ENCODE peak calls at places on chromosomes 5 and 9, in four cellular contexts. One of them, this sample, is unnamed.
A peak's percentile ranks its signal among the peaks of the same experiment; 100 is the strongest.

GRCh38 chr9:94807556-94807955 is 81.1 kb downstream of the AOPEP start:
- DNase-seq in fibroblast of mammary gland: no peak
- DNase-seq in fibroblast of lung: no peak
- DNase-seq in Peyer's patch: no peak
- DNase-seq in this sample: no peak

GRCh38 chr5:151766975-151767374 is 4.8 kb upstream of the G3BP1 start:
- DNase-seq in fibroblast of mammary gland: no peak
- DNase-seq in fibroblast of lung: no peak
- DNase-seq in Peyer's patch: no peak
- DNase-seq in this sample: no peak

GRCh38 chr5:157602505-157602904 is 26.9 kb upstream of the ADAM19 start:
- DNase-seq in fibroblast of mammary gland: peak; percentile 61
- DNase-seq in fibroblast of lung: peak; percentile 69
- DNase-seq in Peyer's patch: no peak
- DNase-seq in this sample: peak; percentile 35

GRCh38 chr5:2522372-2522771 is 229.1 kb downstream of the IRX2 start:
- DNase-seq in fibroblast of mammary gland: no peak
- DNase-seq in fibroblast of lung: no peak
- DNase-seq in Peyer's patch: no peak
- DNase-seq in this sample: no peak

GRCh38 chr9:18675973-18676372 is 202.0 kb downstream of the ADAMTSL1 start:
- DNase-seq in fibroblast of mammary gland: no peak
- DNase-seq in fibroblast of lung: no peak
- DNase-seq in Peyer's patch: no peak
- DNase-seq in this sample: no peak

GRCh38 chr9:95874303-95874988 is 1.0 kb upstream of the ERCC6L2 start:
- DNase-seq in fibroblast of mammary gland: peak; percentile 4
- DNase-seq in fibroblast of lung: peak; percentile 27
- DNase-seq in Peyer's patch: no peak
- DNase-seq in this sample: no peak

GRCh38 chr9:34139477-34140146 is 13.1 kb upstream of the DCAF12 start:
- DNase-seq in fibroblast of mammary gland: peak; percentile 87
- DNase-seq in fibroblast of lung: peak; percentile 92
- DNase-seq in Peyer's patch: no peak
- DNase-seq in this sample: no peak

GRCh38 chr9:134434896-134435506 is 108.7 kb downstream of the RXRA start:
- DNase-seq in fibroblast of mammary gland: peak; percentile 98
- DNase-seq in fibroblast of lung: peak; percentile 96
- DNase-seq in Peyer's patch: peak; percentile 91
- DNase-seq in this sample: no peak

GRCh38 chr9:6816581-6816980 is 58.8 kb downstream of the KDM4C start:
- DNase-seq in fibroblast of mammary gland: no peak
- DNase-seq in fibroblast of lung: no peak
- DNase-seq in Peyer's patch: no peak
- DNase-seq in this sample: no peak

GRCh38 chr9:136965771-136966484 is 11.4 kb upstream of the PTGDS start:
- DNase-seq in fibroblast of mammary gland: no peak
- DNase-seq in fibroblast of lung: no peak
- DNase-seq in Peyer's patch: no peak
- DNase-seq in this sample: no peak

GRCh38 chr5:122997294-122997693 is 39.2 kb downstream of the PPIC start:
- DNase-seq in fibroblast of mammary gland: no peak
- DNase-seq in fibroblast of lung: no peak
- DNase-seq in Peyer's patch: no peak
- DNase-seq in this sample: no peak

GRCh38 chr9:95511232-95511951 is 5.4 kb downstream of the PTCH1 start:
- DNase-seq in fibroblast of mammary gland: peak; percentile 68
- DNase-seq in fibroblast of lung: peak; percentile 51
- DNase-seq in Peyer's patch: peak; percentile 87
- DNase-seq in this sample: peak; percentile 28

GRCh38 chr5:134127376-134127861 is 12.9 kb downstream of the TCF7 start:
- DNase-seq in fibroblast of mammary gland: peak; percentile 63
- DNase-seq in fibroblast of lung: peak; percentile 66
- DNase-seq in Peyer's patch: no peak
- DNase-seq in this sample: no peak

GRCh38 chr9:22211588-22212360 is 202.7 kb upstream of the CDKN2B start:
- DNase-seq in fibroblast of mammary gland: peak; percentile 94
- DNase-seq in fibroblast of lung: peak; percentile 97
- DNase-seq in Peyer's patch: no peak
- DNase-seq in this sample: no peak

GRCh38 chr9:38414040-38414723 is 10.1 kb downstream of the IGFBPL1 start:
- DNase-seq in fibroblast of mammary gland: no peak
- DNase-seq in fibroblast of lung: no peak
- DNase-seq in Peyer's patch: no peak
- DNase-seq in this sample: no peak
- TF ChIP-seq CTCF in fibroblast of mammary gland: no peak
- TF ChIP-seq CTCF in fibroblast of lung: no peak
- TF ChIP-seq CTCF in Peyer's patch: no peak
- TF ChIP-seq CTCF in this sample: no peak

GRCh38 chr9:106286249-106286648 is 576.7 kb upstream of the ZNF462 start:
- DNase-seq in fibroblast of mammary gland: peak; percentile 4
- DNase-seq in fibroblast of lung: peak; percentile 20
- DNase-seq in Peyer's patch: no peak
- DNase-seq in this sample: no peak
- TF ChIP-seq CTCF in fibroblast of mammary gland: no peak
- TF ChIP-seq CTCF in fibroblast of lung: no peak
- TF ChIP-seq CTCF in Peyer's patch: no peak
- TF ChIP-seq CTCF in this sample: no peak

DNA sequence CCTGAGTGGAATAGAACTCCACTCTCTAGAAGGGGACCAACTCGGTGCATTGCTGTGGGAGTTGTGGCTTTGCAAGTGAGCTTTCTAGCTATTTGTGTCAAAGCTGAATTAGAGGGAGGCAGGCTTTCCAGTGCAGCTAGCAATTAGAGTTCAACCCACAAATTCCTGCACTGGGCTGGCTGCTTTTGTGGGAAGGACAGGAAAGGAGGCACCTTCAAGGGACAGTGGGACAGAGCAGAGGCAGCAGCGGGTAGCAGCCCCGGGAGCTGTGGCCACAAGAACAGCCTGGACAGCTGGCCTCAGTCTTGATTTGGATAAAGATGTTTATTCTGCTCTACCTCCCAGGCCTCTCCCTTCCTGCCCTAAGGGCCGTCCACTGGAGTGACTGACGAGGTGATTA is 83.7 kb upstream of the SLIT3 start:
- DNase-seq in fibroblast of mammary gland: no peak
- DNase-seq in fibroblast of lung: peak; percentile 72
- DNase-seq in Peyer's patch: no peak
- DNase-seq in this sample: no peak
- TF ChIP-seq CTCF in fibroblast of mammary gland: no peak
- TF ChIP-seq CTCF in fibroblast of lung: no peak
- TF ChIP-seq CTCF in Peyer's patch: no peak
- TF ChIP-seq CTCF in this sample: no peak

DNA sequence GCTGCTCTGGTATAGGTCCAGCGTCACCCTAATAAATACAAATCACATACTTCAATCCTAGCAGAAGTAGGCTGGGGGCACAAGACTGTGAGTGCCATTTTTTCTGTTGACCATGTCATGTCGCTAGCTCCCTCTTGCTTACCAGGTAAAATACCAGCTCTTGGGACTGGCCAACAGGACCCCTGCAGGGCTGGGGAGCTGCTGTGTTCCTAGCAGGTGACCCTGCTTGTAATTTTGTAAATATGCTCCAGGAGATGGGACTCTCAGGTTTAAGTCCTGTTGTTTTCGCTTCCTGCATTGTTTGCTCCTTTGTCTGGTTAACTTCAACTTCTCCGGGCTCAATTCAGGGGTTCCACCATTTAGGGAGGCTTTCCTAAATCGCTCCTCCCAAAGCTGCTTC is 286.6 kb upstream of the DAP start:
- DNase-seq in fibroblast of mammary gland: no peak
- DNase-seq in fibroblast of lung: no peak
- DNase-seq in Peyer's patch: no peak
- DNase-seq in this sample: no peak
- TF ChIP-seq CTCF in fibroblast of mammary gland: no peak
- TF ChIP-seq CTCF in fibroblast of lung: no peak
- TF ChIP-seq CTCF in Peyer's patch: no peak
- TF ChIP-seq CTCF in this sample: no peak

GRCh38 chr9:101388507-101388993 is 3.7 kb upstream of the BAAT start:
- DNase-seq in fibroblast of mammary gland: peak; percentile 27
- DNase-seq in fibroblast of lung: no peak
- DNase-seq in Peyer's patch: no peak
- DNase-seq in this sample: no peak
- TF ChIP-seq CTCF in fibroblast of mammary gland: peak; percentile 51
- TF ChIP-seq CTCF in fibroblast of lung: peak; percentile 15
- TF ChIP-seq CTCF in Peyer's patch: no peak
- TF ChIP-seq CTCF in this sample: no peak

DNA sequence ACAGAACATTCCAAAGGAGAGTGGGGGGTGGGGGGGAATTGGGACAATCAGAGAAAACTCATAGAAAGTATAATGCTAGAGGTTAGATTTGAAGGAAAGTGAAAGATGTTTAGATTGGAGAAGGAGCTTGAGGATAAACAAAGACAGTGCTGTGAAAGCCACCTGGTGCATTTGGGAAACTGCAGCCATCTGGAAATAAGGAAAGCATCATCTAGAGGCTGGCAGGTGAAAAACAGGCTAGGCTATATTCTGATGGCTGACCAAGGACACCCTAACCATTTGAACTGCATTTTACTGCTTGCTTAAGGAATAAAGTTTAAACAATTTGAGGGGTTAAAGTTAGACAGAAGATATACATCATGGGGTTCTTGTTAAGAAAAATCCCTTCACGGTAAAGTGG is 296.4 kb downstream of the CETN3 start:
- DNase-seq in fibroblast of mammary gland: no peak
- DNase-seq in fibroblast of lung: no peak
- DNase-seq in Peyer's patch: no peak
- DNase-seq in this sample: no peak
- TF ChIP-seq CTCF in fibroblast of mammary gland: no peak
- TF ChIP-seq CTCF in fibroblast of lung: no peak
- TF ChIP-seq CTCF in Peyer's patch: no peak
- TF ChIP-seq CTCF in this sample: no peak

DNA sequence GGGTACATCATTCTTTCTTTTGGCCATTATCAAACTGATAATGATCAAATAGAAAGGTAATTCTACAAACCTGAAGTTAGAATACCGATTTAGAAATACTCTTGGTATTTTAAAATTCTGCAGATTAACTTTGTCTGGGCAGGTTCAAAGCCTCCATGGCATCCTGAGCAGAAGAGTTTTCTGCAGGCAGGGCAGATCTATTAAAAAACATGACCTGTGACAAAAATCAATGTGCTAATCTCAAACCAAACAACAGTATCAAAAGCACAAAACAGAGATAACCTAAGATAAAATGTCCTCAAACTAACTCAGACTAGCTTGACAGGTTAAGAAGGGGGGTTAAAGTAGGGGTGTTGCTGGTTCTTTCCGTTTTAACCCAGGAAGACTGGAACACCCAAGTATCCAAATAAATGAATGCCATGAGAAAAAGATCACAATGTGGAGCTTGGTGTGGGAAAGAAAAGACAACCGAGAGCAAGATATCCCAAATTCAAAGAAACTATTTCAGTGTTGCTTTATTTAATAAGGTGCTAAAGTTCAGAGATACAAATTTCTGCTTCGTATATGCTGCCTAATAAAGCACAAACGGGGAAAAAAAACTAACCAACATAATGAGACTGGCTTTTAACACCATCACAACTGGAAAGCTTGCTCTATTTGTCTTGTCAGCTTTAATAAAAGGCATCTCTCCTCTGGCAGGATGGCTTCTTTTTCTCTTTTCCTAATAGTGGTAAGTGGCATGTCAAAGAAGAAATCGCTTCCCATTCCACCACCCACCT is 2.4 kb downstream of the EFNA5 start:
- DNase-seq in fibroblast of mammary gland: no peak
- DNase-seq in fibroblast of lung: no peak
- DNase-seq in Peyer's patch: no peak
- DNase-seq in this sample: no peak
- TF ChIP-seq CTCF in fibroblast of mammary gland: no peak
- TF ChIP-seq CTCF in fibroblast of lung: no peak
- TF ChIP-seq CTCF in Peyer's patch: no peak
- TF ChIP-seq CTCF in this sample: no peak

GRCh38 chr5:32725994-32726659 is 15.0 kb downstream of the NPR3 start:
- DNase-seq in fibroblast of mammary gland: no peak
- DNase-seq in fibroblast of lung: no peak
- DNase-seq in Peyer's patch: no peak
- DNase-seq in this sample: no peak

GRCh38 chr5:32720295-32720694 is 9.2 kb downstream of the NPR3 start:
- DNase-seq in fibroblast of mammary gland: no peak
- DNase-seq in fibroblast of lung: no peak
- DNase-seq in Peyer's patch: no peak
- DNase-seq in this sample: no peak

GRCh38 chr5:32722957-32723356 is 11.8 kb downstream of the NPR3 start:
- DNase-seq in fibroblast of mammary gland: no peak
- DNase-seq in fibroblast of lung: no peak
- DNase-seq in Peyer's patch: no peak
- DNase-seq in this sample: no peak

DNA sequence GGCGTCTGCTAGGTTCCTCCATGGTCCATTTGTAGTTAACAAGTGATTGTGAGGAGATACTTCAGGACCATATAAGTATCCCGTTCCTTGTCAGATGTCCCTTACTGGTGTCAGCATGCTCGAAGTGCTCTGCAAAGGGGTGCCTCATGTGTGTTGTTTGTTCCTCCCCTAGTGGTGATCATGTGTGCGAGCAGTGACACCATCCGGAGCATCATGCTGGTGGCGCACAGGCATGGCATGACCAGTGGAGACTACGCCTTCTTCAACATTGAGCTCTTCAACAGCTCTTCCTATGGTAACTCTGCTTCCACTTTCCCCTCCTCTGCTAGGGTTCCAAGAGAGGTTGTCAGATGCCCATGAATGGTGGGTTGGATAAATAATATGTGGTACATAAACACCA is 13.4 kb downstream of the NPR3 start:
- DNase-seq in fibroblast of mammary gland: no peak
- DNase-seq in fibroblast of lung: no peak
- DNase-seq in Peyer's patch: no peak
- DNase-seq in this sample: no peak
- TF ChIP-seq CTCF in fibroblast of mammary gland: no peak
- TF ChIP-seq CTCF in fibroblast of lung: no peak
- TF ChIP-seq CTCF in Peyer's patch: no peak
- TF ChIP-seq CTCF in this sample: no peak

GRCh38 chr9:90729351-90729750 is 72.3 kb upstream of the SYK start:
- DNase-seq in fibroblast of mammary gland: no peak
- DNase-seq in fibroblast of lung: no peak
- DNase-seq in Peyer's patch: no peak
- DNase-seq in this sample: no peak

GRCh38 chr9:90724112-90724511 is 77.5 kb upstream of the SYK start:
- DNase-seq in fibroblast of mammary gland: no peak
- DNase-seq in fibroblast of lung: no peak
- DNase-seq in Peyer's patch: no peak
- DNase-seq in this sample: no peak

GRCh38 chr9:90727498-90727897 is 74.1 kb upstream of the SYK start:
- DNase-seq in fibroblast of mammary gland: no peak
- DNase-seq in fibroblast of lung: no peak
- DNase-seq in Peyer's patch: no peak
- DNase-seq in this sample: no peak

GRCh38 chr9:90724880-90725279 is 76.7 kb upstream of the SYK start:
- DNase-seq in fibroblast of mammary gland: no peak
- DNase-seq in fibroblast of lung: no peak
- DNase-seq in Peyer's patch: no peak
- DNase-seq in this sample: no peak

DNA sequence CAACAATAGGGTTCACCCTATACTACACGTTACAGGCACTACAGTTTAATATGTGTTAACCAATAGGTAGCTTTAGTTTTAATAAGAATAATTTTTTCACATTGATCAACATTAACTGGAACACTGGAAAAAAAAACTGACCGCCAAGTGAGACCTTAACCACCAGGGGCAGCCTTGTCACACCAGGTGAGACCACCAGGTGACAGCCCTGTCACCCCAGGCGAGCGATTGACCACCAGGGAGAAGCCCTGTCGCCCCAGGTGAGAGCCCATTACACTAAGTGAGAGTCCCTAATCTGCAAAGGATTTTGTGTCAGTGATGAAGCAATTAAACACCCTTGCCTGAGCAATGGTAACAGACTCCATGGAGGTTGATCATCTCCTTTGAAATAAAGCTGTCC is 75.4 kb upstream of the SYK start:
- DNase-seq in fibroblast of mammary gland: no peak
- DNase-seq in fibroblast of lung: no peak
- DNase-seq in Peyer's patch: no peak
- DNase-seq in this sample: no peak
- TF ChIP-seq CTCF in fibroblast of mammary gland: no peak
- TF ChIP-seq CTCF in fibroblast of lung: no peak
- TF ChIP-seq CTCF in Peyer's patch: no peak
- TF ChIP-seq CTCF in this sample: no peak

This sample was measured in activated B cell treated with CpG ODN at 0.5 μM for 24 hours.